ENCODE peak calls at places on chromosomes 11 and 22, in nine cellular contexts. M is K562, Q is A549, L is HCT116, Y is Panc1, V is SK-N-SH, W is HL-60, G is HepG2, I is GM12878. K is an unnamed sample.

GRCh38 chr11:75161506-75161905 is 10.6 kb downstream of the SLCO2B1 start:
- DNase-seq in M (no peak), Q (no peak), L (no peak), Y (no peak), V (no peak), W (no peak), G (no peak), I (no peak), K (no peak)

GRCh38 chr11:36713715-36714114 is 115.7 kb upstream of the RAG2 start:
- DNase-seq in M (no peak), Q (no peak), L (no peak), Y (no peak), V (no peak), W (peak), G (no peak), I (no peak), K (no peak)

GRCh38 chr22:45203150-45203974 is 37.3 kb downstream of the KIAA0930 start:
- DNase-seq in M (no peak), Q (no peak), L (no peak), Y (no peak), V (no peak), W (no peak), G (no peak), I (no peak), K (no peak)

GRCh38 chr22:36334838-36335603 is 52.7 kb downstream of the MYH9 start:
- DNase-seq in M (peak), Q (no peak), L (no peak), Y (no peak), V (no peak), W (peak), G (no peak), I (no peak), K (no peak)

GRCh38 chr11:8313504-8314090 is 49.9 kb upstream of the LMO1 start:
- DNase-seq in M (no peak), Q (no peak), L (no peak), Y (no peak), V (no peak), W (no peak), G (no peak), I (no peak), K (no peak)

GRCh38 chr11:2466869-2467694 is 22.3 kb downstream of the KCNQ1 start:
- DNase-seq in M (peak), Q (no peak), L (no peak), Y (no peak), V (no peak), W (peak), G (no peak), I (no peak), K (no peak)

GRCh38 chr11:22466809-22467208 is 128.6 kb downstream of the SLC17A6 start:
- DNase-seq in M (no peak), Q (no peak), L (peak), Y (no peak), V (no peak), W (no peak), G (no peak), I (no peak), K (no peak)

GRCh38 chr11:46279393-46280099 is 2.1 kb downstream of the CREB3L1 start:
- DNase-seq in M (peak), Q (no peak), L (no peak), Y (no peak), V (peak), W (no peak), G (no peak), I (no peak), K (no peak)

GRCh38 chr11:45692808-45693453 is 27.5 kb upstream of the CHST1 start:
- DNase-seq in M (no peak), Q (no peak), L (no peak), Y (no peak), V (no peak), W (no peak), G (no peak), I (no peak), K (no peak)

GRCh38 chr22:23225337-23225723 is 45.0 kb downstream of the BCR start:
- DNase-seq in M (peak), Q (no peak), L (no peak), Y (no peak), V (no peak), W (no peak), G (no peak), I (no peak), K (no peak)

GRCh38 chr11:126546694-126547093 is 191.2 kb downstream of the ST3GAL4 start:
- DNase-seq in M (no peak), Q (no peak), L (no peak), Y (no peak), V (no peak), W (no peak), G (no peak), I (no peak), K (no peak)

GRCh38 chr22:46590334-46590733 is 29.9 kb upstream of the GRAMD4 start:
- DNase-seq in M (no peak), Q (no peak), L (no peak), Y (no peak), V (no peak), W (no peak), G (no peak), I (no peak), K (no peak)

GRCh38 chr11:130400793-130401483 is 27.5 kb downstream of the ADAMTS8 start:
- DNase-seq in M (no peak), Q (no peak), L (no peak), Y (no peak), V (no peak), W (peak), G (no peak), I (no peak), K (no peak)

GRCh38 chr11:68707527-68707926 is 23.2 kb downstream of the GAL start:
- DNase-seq in M (no peak), Q (no peak), L (no peak), Y (no peak), V (no peak), W (no peak), G (no peak), I (no peak), K (no peak)

GRCh38 chr11:126653040-126653439 is 297.6 kb downstream of the ST3GAL4 start:
- DNase-seq in M (no peak), Q (no peak), L (no peak), Y (no peak), V (no peak), W (no peak), G (no peak), I (no peak), K (no peak)

GRCh38 chr11:105219269-105219668 is 79.7 kb upstream of the CARD18 start:
- DNase-seq in M (no peak), Q (no peak), L (no peak), Y (no peak), V (no peak), W (no peak), G (no peak), I (no peak), K (peak)

GRCh38 chr11:117544431-117544830 is 216.8 kb downstream of the CEP164 start:
- DNase-seq in M (no peak), Q (no peak), L (no peak), Y (no peak), V (no peak), W (no peak), G (no peak), I (no peak), K (no peak)

GRCh38 chr11:16095756-16096155 is 260.6 kb downstream of the SOX6 start:
- DNase-seq in M (no peak), Q (no peak), L (no peak), Y (no peak), V (no peak), W (no peak), G (no peak), I (no peak), K (no peak)

DNA sequence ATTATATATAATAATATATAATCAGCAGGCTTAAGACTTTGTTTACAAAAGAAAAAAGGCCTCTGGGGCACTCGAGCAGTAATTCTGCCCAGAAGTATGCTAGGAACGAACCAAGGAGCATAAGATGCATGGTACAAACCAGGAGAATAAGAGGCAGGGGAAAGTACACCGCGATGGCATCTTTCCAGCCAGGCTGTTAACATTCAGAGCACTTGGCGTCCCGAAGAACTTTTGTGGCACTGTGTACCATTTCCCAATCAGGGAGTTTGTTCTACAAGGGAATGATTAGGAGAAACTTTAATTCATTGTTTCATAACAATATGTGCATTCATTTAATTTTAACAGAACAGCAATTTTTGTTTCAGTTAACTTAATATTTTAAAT is 125.1 kb downstream of the WT1 start:
- DNase-seq in M (no peak), Q (no peak), L (no peak), Y (no peak), V (no peak), W (no peak), G (no peak), I (no peak), K (no peak)
- TF ChIP-seq REST in M (no peak), Q (no peak), L (no peak), Y (no peak), V (no peak), W (no peak), G (no peak), I (no peak), K (no peak)

DNA sequence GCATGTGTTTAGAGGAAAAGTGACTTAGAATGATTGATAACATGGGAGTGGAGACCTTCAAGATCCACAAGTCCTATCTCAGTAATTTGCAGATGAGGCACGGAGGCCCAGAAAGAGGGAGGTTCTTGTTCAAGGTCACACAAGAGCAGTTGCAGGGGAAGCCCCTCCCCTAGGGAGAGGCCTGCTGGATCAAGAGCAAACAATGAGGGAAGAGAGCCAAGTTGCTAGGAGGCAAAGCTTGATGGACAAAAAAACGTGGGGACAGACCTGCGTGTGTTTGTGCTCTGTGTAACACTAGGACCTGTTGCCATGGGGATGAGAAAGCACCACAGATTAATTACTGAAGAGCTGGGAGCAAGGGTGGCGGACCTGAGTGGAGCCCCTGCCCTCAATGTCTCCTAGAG is 6.4 kb upstream of the MFRP start:
- DNase-seq in M (no peak), Q (no peak), L (no peak), Y (no peak), V (peak), W (no peak), G (peak), I (no peak), K (peak)
- TF ChIP-seq REST in M (no peak), Q (no peak), L (no peak), Y (no peak), V (no peak), W (no peak), G (no peak), I (no peak), K (no peak)

GRCh38 chr11:92180664-92181251 is 43.9 kb upstream of the FAT3 start:
- DNase-seq in M (no peak), Q (no peak), L (no peak), Y (no peak), V (no peak), W (no peak), G (no peak), I (no peak), K (peak)
- TF ChIP-seq REST in M (no peak), Q (no peak), L (no peak), Y (no peak), V (no peak), W (no peak), G (no peak), I (no peak), K (no peak)

GRCh38 chr11:3866836-3867208 is 11.4 kb downstream of the STIM1 start:
- DNase-seq in M (no peak), Q (no peak), L (no peak), Y (no peak), V (no peak), W (no peak), G (peak), I (no peak), K (no peak)

GRCh38 chr11:3861698-3862097 is 6.2 kb downstream of the STIM1 start:
- DNase-seq in M (no peak), Q (no peak), L (no peak), Y (no peak), V (no peak), W (peak), G (no peak), I (no peak), K (peak)

GRCh38 chr11:3866206-3866605 is 10.7 kb downstream of the STIM1 start:
- DNase-seq in M (peak), Q (no peak), L (no peak), Y (no peak), V (no peak), W (peak), G (peak), I (no peak), K (peak)

GRCh38 chr11:3865388-3866193 is 10.1 kb downstream of the STIM1 start:
- DNase-seq in M (peak), Q (no peak), L (no peak), Y (no peak), V (no peak), W (peak), G (no peak), I (no peak), K (peak)

DNA sequence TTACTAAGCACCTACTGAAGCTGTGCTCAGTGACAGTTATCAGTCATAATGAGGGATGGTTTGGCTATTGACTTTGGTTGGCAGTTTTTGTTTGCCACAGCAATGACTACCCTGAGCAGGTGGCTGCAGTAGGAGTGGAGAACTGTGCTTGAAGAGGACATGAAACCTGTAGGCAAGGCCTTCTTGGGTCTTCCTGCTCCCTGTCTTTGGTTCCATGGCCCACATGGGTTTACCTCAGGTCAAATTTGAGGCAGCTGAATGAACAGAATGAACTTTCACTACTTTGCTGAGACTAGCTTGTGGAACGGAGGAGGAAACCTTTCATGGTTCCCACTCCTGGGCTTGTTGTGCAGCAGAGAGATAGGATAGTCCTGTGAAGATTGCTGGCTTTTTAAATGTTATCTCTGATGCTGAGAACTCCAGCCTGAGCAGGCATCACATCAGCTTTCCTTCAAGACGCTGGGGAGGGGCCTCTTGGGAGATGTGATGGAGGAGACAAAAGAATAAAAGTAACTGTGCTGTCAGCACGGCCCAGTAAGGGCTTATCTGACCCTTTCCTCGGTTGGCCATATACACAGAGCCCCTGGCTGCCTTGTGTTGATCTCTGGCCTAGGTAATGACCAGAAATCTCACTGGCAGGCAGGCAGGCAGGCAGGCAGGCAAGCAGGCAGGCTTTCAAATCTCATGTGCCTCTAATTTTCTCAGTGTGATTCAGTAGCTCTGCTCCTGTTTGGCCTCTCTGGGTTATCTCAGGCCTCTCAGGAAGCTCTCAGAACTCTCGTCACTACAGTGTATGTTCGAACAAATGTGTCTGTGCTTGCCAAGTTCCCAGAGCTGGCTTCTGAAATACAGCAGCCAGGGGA is 12.0 kb downstream of the STIM1 start:
- DNase-seq in M (peak), Q (no peak), L (no peak), Y (no peak), V (peak), W (no peak), G (peak), I (peak), K (no peak)
- TF ChIP-seq REST in M (no peak), Q (no peak), L (no peak), Y (no peak), V (no peak), W (no peak), G (no peak), I (no peak), K (no peak)

GRCh38 chr22:24985824-24986214 is 33.3 kb downstream of the KIAA1671 start:
- DNase-seq in M (no peak), Q (no peak), L (no peak), Y (no peak), V (no peak), W (no peak), G (peak), I (no peak), K (no peak)
- TF ChIP-seq REST in M (no peak), Q (no peak), L (no peak), Y (no peak), V (no peak), W (no peak), G (no peak), I (no peak), K (no peak)

DNA sequence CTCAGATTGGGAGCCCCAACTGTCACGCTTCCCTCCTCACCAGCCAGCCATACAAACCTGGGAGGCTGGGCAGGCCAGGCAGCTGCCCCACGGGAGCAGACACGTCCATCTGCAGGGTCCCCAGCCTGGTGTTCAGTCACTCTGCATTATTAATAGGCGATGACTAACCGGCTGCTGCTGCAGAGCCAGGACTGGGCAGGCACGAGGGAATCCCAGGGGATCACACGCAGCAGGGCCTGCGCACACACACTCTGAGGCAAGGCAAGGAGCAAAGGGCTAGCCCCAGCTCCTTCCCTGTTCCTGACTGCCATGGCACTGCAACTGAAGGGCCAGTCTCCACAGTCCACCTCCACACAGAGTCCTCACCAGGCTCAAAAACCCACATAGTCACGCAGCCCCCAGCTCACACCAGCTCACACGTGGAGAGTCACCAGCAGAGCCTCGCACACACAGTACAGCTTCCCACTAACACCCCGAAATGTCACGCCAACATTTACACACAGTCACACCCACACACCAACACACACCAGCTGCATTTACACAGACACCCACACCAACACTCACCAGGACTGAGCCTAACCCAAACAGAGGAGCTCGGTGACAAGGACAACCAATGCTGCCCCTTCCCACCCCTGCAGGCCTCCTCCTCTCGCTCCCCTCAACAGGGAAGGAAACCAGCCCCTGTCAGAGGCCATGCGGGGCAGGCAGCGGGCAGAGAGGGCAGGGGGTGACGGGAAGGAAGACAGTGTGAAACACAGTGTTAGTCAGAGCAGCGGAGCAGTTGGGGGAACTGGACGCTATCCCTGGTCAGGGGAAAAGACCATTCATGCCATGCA is 47.4 kb downstream of the NRXN2 start:
- DNase-seq in M (no peak), Q (peak), L (no peak), Y (no peak), V (peak), W (no peak), G (no peak), I (no peak), K (no peak)
- TF ChIP-seq REST in M (no peak), Q (no peak), L (no peak), Y (no peak), V (no peak), W (no peak), G (no peak), I (no peak), K (no peak)

GRCh38 chr11:61893981-61894380 is 2.6 kb upstream of the FADS3 start:
- DNase-seq in M (no peak), Q (no peak), L (no peak), Y (no peak), V (no peak), W (no peak), G (no peak), I (no peak), K (no peak)
- TF ChIP-seq REST in M (no peak), Q (no peak), L (no peak), Y (no peak), V (no peak), W (no peak), G (no peak), I (no peak), K (no peak)

DNA sequence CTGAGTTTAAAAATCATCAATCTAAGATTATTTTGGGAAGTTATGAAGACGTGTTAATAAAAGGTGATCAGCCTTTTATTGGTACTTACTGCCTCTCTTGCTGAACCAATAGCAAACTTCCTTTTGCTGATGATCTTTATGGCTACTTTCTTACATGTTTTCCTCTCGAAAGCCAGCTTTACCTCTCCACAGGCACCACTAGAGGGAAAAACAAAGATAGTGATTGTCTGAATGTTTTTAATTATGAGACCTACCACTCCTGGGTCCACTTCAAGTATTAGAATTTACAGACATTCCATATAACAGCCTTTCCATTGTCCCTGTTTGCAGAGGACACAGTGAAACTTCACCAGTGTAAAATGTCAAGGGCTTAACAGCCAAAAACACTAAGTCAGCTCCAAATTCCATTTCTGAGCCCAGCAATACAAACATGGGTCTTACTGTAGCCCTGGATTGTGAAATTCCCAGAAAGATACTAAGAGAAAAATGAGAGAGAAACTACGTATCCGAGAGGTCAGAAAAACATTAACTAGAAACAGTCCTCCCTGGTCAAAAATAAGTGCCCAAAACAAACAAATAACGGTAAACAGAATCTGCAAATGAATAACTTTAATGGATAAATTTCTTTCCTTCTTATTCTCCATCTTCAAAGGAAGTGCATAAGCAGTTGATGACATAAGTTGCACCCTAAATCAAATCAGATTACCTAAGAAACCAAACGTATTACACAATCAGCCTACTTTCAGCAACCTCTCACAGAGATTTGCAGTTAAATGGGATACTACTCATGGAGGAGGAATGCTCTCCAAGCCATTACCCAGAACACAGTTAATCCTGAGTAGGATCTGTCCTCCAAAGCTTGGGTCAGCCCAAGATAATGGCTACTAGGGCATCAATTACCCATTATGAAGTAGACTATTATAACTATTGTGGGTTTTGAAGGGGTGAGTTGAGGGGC is 29.5 kb downstream of the CHEK2 start:
- DNase-seq in M (no peak), Q (peak), L (no peak), Y (no peak), V (no peak), W (no peak), G (peak), I (no peak), K (no peak)
- TF ChIP-seq REST in M (no peak), Q (no peak), L (no peak), Y (no peak), V (no peak), W (no peak), G (no peak), I (no peak), K (no peak)

GRCh38 chr11:99893803-99894202 is 793.3 kb upstream of the ARHGAP42 start:
- DNase-seq in M (no peak), Q (no peak), L (no peak), Y (no peak), V (no peak), W (no peak), G (no peak), I (no peak), K (no peak)
- TF ChIP-seq REST in M (no peak), Q (no peak), L (no peak), Y (no peak), V (no peak), W (no peak), G (no peak), I (no peak), K (no peak)

K was measured in GM23338.